ENCODE peak calls at places on chromosomes 4 and X, in five cellular contexts. E is stromal cell of bone marrow, F is left lung, P is bronchial epithelial cell, L is T-helper 1 cell. Q is an unnamed sample.

GRCh38 chr4:8010618-8011017 is 71.0 kb upstream of the AFAP1 start:
- DNase-seq in E (no peak), F (peak; percentile 79), P (no peak), L (no peak), Q (peak; percentile 20)

GRCh38 chr4:142315999-142316398 is 530.1 kb downstream of the INPP4B start:
- DNase-seq in E (no peak), F (no peak), P (no peak), L (no peak), Q (no peak)

GRCh38 chrX:48703642-48704481 is 7.3 kb downstream of the SUV39H1 start:
- DNase-seq in E (no peak), F (no peak), P (peak; percentile 94), L (no peak), Q (peak; percentile 20)

GRCh38 chrX:109187473-109188168 is 294.3 kb downstream of the GUCY2F start:
- DNase-seq in E (no peak), F (no peak), P (peak; percentile 3), L (no peak), Q (no peak)

GRCh38 chrX:100409316-100410082 is 574 bp downstream of the PCDH19 start:
- DNase-seq in E (no peak), F (no peak), P (no peak), L (no peak), Q (peak; percentile 4)

GRCh38 chrX:134670241-134670811 is 12.1 kb upstream of the PLAC1 start:
- DNase-seq in E (no peak), F (no peak), P (peak; percentile 81), L (no peak), Q (peak; percentile 81)

GRCh38 chr4:180767330-180767729 is 1475.9 kb upstream of the TENM3 start:
- DNase-seq in E (no peak), F (no peak), P (no peak), L (no peak), Q (no peak)

GRCh38 chrX:55787727-55788126 is 70.2 kb downstream of the RRAGB start:
- DNase-seq in E (no peak), F (no peak), P (no peak), L (no peak), Q (no peak)

GRCh38 chr4:182495111-182495510 is 251.9 kb downstream of the TENM3 start:
- DNase-seq in E (no peak), F (no peak), P (no peak), L (no peak), Q (no peak)

GRCh38 chr4:147492761-147493160 is 11.9 kb downstream of the EDNRA start:
- DNase-seq in E (peak; percentile 41), F (no peak), P (no peak), L (no peak), Q (peak; percentile 71)

GRCh38 chr4:17535906-17536305 is 20.9 kb downstream of the CLRN2 start:
- DNase-seq in E (no peak), F (no peak), P (no peak), L (no peak), Q (no peak)

GRCh38 chr4:117691572-117692351 is 342.5 kb upstream of the NDST3 start:
- DNase-seq in E (no peak), F (no peak), P (no peak), L (no peak), Q (no peak)

GRCh38 chrX:32871636-32872035 is 339.7 kb downstream of the DMD start:
- DNase-seq in E (no peak), F (no peak), P (peak; percentile 86), L (no peak), Q (no peak)

GRCh38 chr4:1259966-1260365 is 11.0 kb upstream of the CTBP1 start:
- DNase-seq in E (no peak), F (no peak), P (no peak), L (no peak), Q (no peak)

GRCh38 chrX:149699761-149700160 is 12.1 kb upstream of the MAGEA11 start:
- DNase-seq in E (no peak), F (no peak), P (no peak), L (no peak), Q (no peak)

GRCh38 chr4:124713213-124713592 is 671 bp upstream of the ANKRD50 start:
- DNase-seq in E (peak; percentile 53), F (peak; percentile 82), P (peak; percentile 53), L (no peak), Q (peak; percentile 74)

GRCh38 chr4:82293304-82293703 is 80.5 kb downstream of the HNRNPD start:
- DNase-seq in E (no peak), F (no peak), P (no peak), L (peak; percentile 23), Q (no peak)

GRCh38 chr4:2337896-2338295 is 76.0 kb upstream of the MXD4 start:
- DNase-seq in E (no peak), F (peak; percentile 65), P (no peak), L (no peak), Q (no peak)

GRCh38 chrX:74420194-74421035 is 878 bp upstream of the SLC16A2 start:
- DNase-seq in E (peak; percentile 40), F (peak; percentile 79), P (peak; percentile 33), L (no peak), Q (peak; percentile 37)

GRCh38 chr4:66097271-66097670 is 427.0 kb upstream of the EPHA5 start:
- DNase-seq in E (no peak), F (no peak), P (no peak), L (no peak), Q (no peak)

GRCh38 chr4:60724623-60725022 is 475.5 kb upstream of the ADGRL3 start:
- DNase-seq in E (peak; percentile 58), F (no peak), P (peak; percentile 55), L (no peak), Q (peak; percentile 77)

GRCh38 chr4:158313566-158313965 is 103.3 kb downstream of the TMEM144 start:
- DNase-seq in E (no peak), F (no peak), P (no peak), L (no peak), Q (no peak)

GRCh38 chr4:183758006-183758734 is 99.1 kb downstream of the TRAPPC11 start:
- DNase-seq in E (no peak), F (peak; percentile 67), P (no peak), L (no peak), Q (no peak)

GRCh38 chr4:20487852-20488251 is 212.4 kb upstream of the PACRGL start:
- DNase-seq in E (no peak), F (no peak), P (no peak), L (no peak), Q (no peak)

GRCh38 chr4:99878604-99879003 is 15.6 kb downstream of the LAMTOR3 start:
- DNase-seq in E (no peak), F (no peak), P (no peak), L (no peak), Q (no peak)

GRCh38 chr4:153318696-153319320 is 25.7 kb upstream of the MND1 start:
- DNase-seq in E (peak; percentile 27), F (no peak), P (peak; percentile 52), L (peak; percentile 12), Q (peak; percentile 68)

GRCh38 chr4:152309418-152309817 is 226.5 kb downstream of the FBXW7 start:
- DNase-seq in E (no peak), F (no peak), P (no peak), L (no peak), Q (no peak)

GRCh38 chrX:39667746-39668507 is 429.8 kb downstream of the BCOR start:
- DNase-seq in E (no peak), F (no peak), P (no peak), L (no peak), Q (no peak)

GRCh38 chr4:160213377-160213776 is 1110.5 kb downstream of the RAPGEF2 start:
- DNase-seq in E (no peak), F (no peak), P (no peak), L (no peak), Q (no peak)

GRCh38 chr4:20251796-20252655 is at the start of gene SLIT2:
- DNase-seq in E (peak; percentile 70), F (peak; percentile 88), P (peak; percentile 35), L (peak; percentile 7), Q (peak; percentile 83)

GRCh38 chr4:54418468-54418867 is 189.4 kb downstream of the PDGFRA start:
- DNase-seq in E (no peak), F (no peak), P (no peak), L (no peak), Q (no peak)

GRCh38 chrX:20215565-20215964 is 51.1 kb downstream of the RPS6KA3 start:
- DNase-seq in E (no peak), F (no peak), P (no peak), L (no peak), Q (no peak)

GRCh38 chr4:34220601-34221000 is 2023.7 kb downstream of the ARAP2 start:
- DNase-seq in E (no peak), F (no peak), P (no peak), L (no peak), Q (peak; percentile 4)

GRCh38 chr4:177441061-177441802 is 1.0 kb downstream of the AGA start:
- DNase-seq in E (no peak), F (no peak), P (peak; percentile 37), L (peak; percentile 74), Q (peak; percentile 59)

GRCh38 chrX:672931-673330 is 42.3 kb downstream of the SHOX start:
- DNase-seq in E (no peak), F (no peak), P (no peak), L (no peak), Q (no peak)

GRCh38 chr4:125254111-125254510 is 60.6 kb upstream of the FAT4 start:
- DNase-seq in E (peak; percentile 57), F (no peak), P (peak; percentile 78), L (no peak), Q (peak; percentile 33)

GRCh38 chr4:107318078-107318477 is 282.0 kb upstream of the DKK2 start:
- DNase-seq in E (no peak), F (no peak), P (peak; percentile 20), L (no peak), Q (peak; percentile 11)

GRCh38 chrX:39915596-39915995 is 182.2 kb downstream of the BCOR start:
- DNase-seq in E (no peak), F (no peak), P (no peak), L (no peak), Q (no peak)

GRCh38 chrX:131830400-131831184 is 192.5 kb upstream of the STK26 start:
- DNase-seq in E (peak; percentile 63), F (no peak), P (peak; percentile 30), L (peak; percentile 62), Q (peak; percentile 91)

Q was measured in fibroblast of villous mesenchyme.